ENCODE peak calls at places on chromosomes 3 and 15, in ten cellular contexts. Q, E, K, Y, M, A, J, V, N and O are unnamed samples.

GRCh38 chr3:52798978-52799476 is 4.4 kb downstream of the ITIH3 start:
- DNase-seq in Q (peak), E (peak), K (no peak), Y (peak), M (no peak), A (no peak), J (no peak), V (peak), N (peak), O (peak)

GRCh38 chr3:53083949-53084309 is 38.1 kb upstream of the SFMBT1 start:
- DNase-seq in Q (no peak), E (no peak), K (no peak), Y (no peak), M (no peak), A (no peak), J (no peak), V (no peak), N (no peak), O (no peak)

GRCh38 chr15:72676838-72677237 is 9.1 kb downstream of the HIGD2B start:
- DNase-seq in Q (no peak), E (no peak), K (no peak), Y (no peak), M (no peak), A (no peak), J (no peak), V (no peak), N (no peak), O (no peak)

GRCh38 chr3:14525685-14526631 is 14.2 kb downstream of the GRIP2 start:
- DNase-seq in Q (no peak), E (no peak), K (no peak), Y (no peak), M (no peak), A (no peak), J (no peak), V (no peak), N (no peak), O (no peak)

GRCh38 chr3:20401253-20401652 is 215.2 kb upstream of the SGO1 start:
- DNase-seq in Q (no peak), E (no peak), K (no peak), Y (peak), M (no peak), A (no peak), J (no peak), V (no peak), N (no peak), O (no peak)

GRCh38 chr15:101116681-101116976 is 135.2 kb downstream of the CHSY1 start:
- DNase-seq in Q (no peak), E (no peak), K (no peak), Y (no peak), M (no peak), A (no peak), J (no peak), V (no peak), N (no peak), O (no peak)

GRCh38 chr15:79221696-79222095 is 60.8 kb upstream of the ANKRD34C start:
- DNase-seq in Q (no peak), E (no peak), K (no peak), Y (no peak), M (no peak), A (no peak), J (no peak), V (peak), N (no peak), O (no peak)

GRCh38 chr3:23480324-23480704 is 277.2 kb downstream of the UBE2E2 start:
- DNase-seq in Q (no peak), E (no peak), K (no peak), Y (no peak), M (no peak), A (no peak), J (peak), V (no peak), N (no peak), O (no peak)

GRCh38 chr3:56133423-56133822 is 334.8 kb downstream of the ERC2 start:
- DNase-seq in Q (no peak), E (no peak), K (no peak), Y (peak), M (no peak), A (no peak), J (no peak), V (no peak), N (no peak), O (no peak)

GRCh38 chr3:174329321-174329720 is 529.8 kb upstream of the NAALADL2 start:
- DNase-seq in Q (no peak), E (no peak), K (no peak), Y (peak), M (no peak), A (no peak), J (no peak), V (no peak), N (no peak), O (no peak)

GRCh38 chr3:53482227-53482626 is 12.2 kb upstream of the CACNA1D start:
- DNase-seq in Q (no peak), E (no peak), K (no peak), Y (no peak), M (no peak), A (no peak), J (no peak), V (no peak), N (no peak), O (no peak)

GRCh38 chr3:110814170-110815007 is 257.2 kb upstream of the NECTIN3 start:
- DNase-seq in Q (no peak), E (no peak), K (peak), Y (peak), M (peak), A (no peak), J (no peak), V (peak), N (no peak), O (peak)

GRCh38 chr15:96356494-96357455 is 26.3 kb downstream of the NR2F2 start:
- DNase-seq in Q (no peak), E (peak), K (peak), Y (peak), M (peak), A (peak), J (peak), V (peak), N (peak), O (peak)

GRCh38 chr3:99348451-99348850 is 289.9 kb upstream of the COL8A1 start:
- DNase-seq in Q (no peak), E (no peak), K (no peak), Y (no peak), M (no peak), A (no peak), J (no peak), V (no peak), N (no peak), O (no peak)

GRCh38 chr3:27642796-27643195 is 79.3 kb downstream of the EOMES start:
- DNase-seq in Q (no peak), E (no peak), K (no peak), Y (peak), M (no peak), A (no peak), J (no peak), V (no peak), N (no peak), O (no peak)

GRCh38 chr15:78265752-78266224 is 1.4 kb downstream of the DNAJA4 start:
- DNase-seq in Q (no peak), E (no peak), K (no peak), Y (peak), M (no peak), A (no peak), J (no peak), V (no peak), N (no peak), O (no peak)

GRCh38 chr3:110069641-110070538 is 732.5 kb upstream of the DPPA4 start:
- DNase-seq in Q (no peak), E (no peak), K (no peak), Y (peak), M (no peak), A (no peak), J (no peak), V (no peak), N (no peak), O (peak)

GRCh38 chr3:196003611-196004010 is 78.3 kb downstream of the TFRC start:
- DNase-seq in Q (no peak), E (no peak), K (no peak), Y (no peak), M (no peak), A (no peak), J (no peak), V (no peak), N (no peak), O (no peak)

GRCh38 chr3:167406876-167407492 is 26.9 kb upstream of the ZBBX start:
- DNase-seq in Q (peak), E (peak), K (no peak), Y (no peak), M (no peak), A (peak), J (peak), V (peak), N (peak), O (peak)

GRCh38 chr15:66766282-66767228 is 64.5 kb downstream of the SMAD6 start:
- DNase-seq in Q (no peak), E (no peak), K (no peak), Y (peak), M (no peak), A (no peak), J (no peak), V (peak), N (no peak), O (no peak)

GRCh38 chr15:62834686-62835279 is 207.8 kb upstream of the TPM1 start:
- DNase-seq in Q (no peak), E (no peak), K (no peak), Y (no peak), M (no peak), A (no peak), J (no peak), V (no peak), N (no peak), O (no peak)